ENCODE peak calls at places on chromosomes 12 and 14, in nine cellular contexts. E, F, S, J, A, L, H, N and Y are unnamed samples.

GRCh38 chr12:77368379-77368778 is 303.0 kb upstream of the E2F7 start:
- DNase-seq in E (no peak), F (no peak), S (no peak), J (no peak), A (no peak), L (no peak), H (no peak), N (no peak), Y (no peak)

GRCh38 chr12:2129076-2129475 is 76.3 kb downstream of the CACNA1C start:
- DNase-seq in E (no peak), F (no peak), S (no peak), J (no peak), A (no peak), L (no peak), H (no peak), N (peak), Y (no peak)

GRCh38 chr12:1993871-1994371 is 10.3 kb downstream of the DCP1B start:
- DNase-seq in E (no peak), F (no peak), S (no peak), J (no peak), A (no peak), L (no peak), H (no peak), N (no peak), Y (peak)

GRCh38 chr12:6178981-6179761 is 21.0 kb upstream of the CD9 start:
- DNase-seq in E (no peak), F (no peak), S (no peak), J (peak), A (no peak), L (no peak), H (no peak), N (peak), Y (peak)

GRCh38 chr12:99281277-99281676 is 366.3 kb upstream of the GARIN6 start:
- DNase-seq in E (no peak), F (no peak), S (no peak), J (no peak), A (no peak), L (no peak), H (no peak), N (no peak), Y (no peak)

GRCh38 chr14:103480595-103480994 is 42.0 kb downstream of the CKB start:
- DNase-seq in E (no peak), F (no peak), S (no peak), J (no peak), A (no peak), L (no peak), H (no peak), N (no peak), Y (no peak)

GRCh38 chr14:68816183-68816942 is 23.5 kb upstream of the ZFP36L1 start:
- DNase-seq in E (peak), F (peak), S (peak), J (peak), A (peak), L (peak), H (peak), N (peak), Y (peak)

GRCh38 chr14:54762296-54762695 is 140.3 kb downstream of the GCH1 start:
- DNase-seq in E (no peak), F (no peak), S (peak), J (no peak), A (no peak), L (no peak), H (no peak), N (no peak), Y (peak)

GRCh38 chr14:99415496-99416281 is 65.0 kb downstream of the SETD3 start:
- DNase-seq in E (peak), F (peak), S (peak), J (peak), A (peak), L (peak), H (no peak), N (peak), Y (peak)

GRCh38 chr12:89151536-89151935 is 200.8 kb downstream of the DUSP6 start:
- DNase-seq in E (no peak), F (no peak), S (no peak), J (no peak), A (no peak), L (no peak), H (no peak), N (no peak), Y (no peak)

GRCh38 chr14:88834883-88835431 is 10.5 kb downstream of the TTC8 start:
- DNase-seq in E (no peak), F (no peak), S (no peak), J (no peak), A (no peak), L (no peak), H (no peak), N (no peak), Y (peak)

GRCh38 chr14:68939893-68940613 is 39.0 kb downstream of the ACTN1 start:
- DNase-seq in E (peak), F (peak), S (no peak), J (peak), A (no peak), L (peak), H (no peak), N (peak), Y (peak)

GRCh38 chr14:53153702-53154112 is 584 bp upstream of the DDHD1 start:
- DNase-seq in E (no peak), F (no peak), S (no peak), J (no peak), A (no peak), L (no peak), H (no peak), N (no peak), Y (no peak)

GRCh38 chr12:106205208-106206069 is 42.4 kb downstream of the CKAP4 start:
- DNase-seq in E (peak), F (no peak), S (no peak), J (peak), A (no peak), L (peak), H (no peak), N (no peak), Y (no peak)

GRCh38 chr12:47889040-47889439 is 15.8 kb downstream of the VDR start:
- DNase-seq in E (no peak), F (no peak), S (no peak), J (no peak), A (no peak), L (no peak), H (no peak), N (no peak), Y (no peak)

GRCh38 chr12:3098436-3098835 is 21.3 kb downstream of the TSPAN9 start:
- DNase-seq in E (no peak), F (no peak), S (no peak), J (no peak), A (no peak), L (no peak), H (no peak), N (no peak), Y (no peak)

GRCh38 chr12:22034709-22035506 is 11.1 kb upstream of the CMAS start:
- DNase-seq in E (no peak), F (no peak), S (no peak), J (no peak), A (no peak), L (no peak), H (no peak), N (no peak), Y (peak)

GRCh38 chr12:66013224-66013623 is 117.3 kb downstream of the LLPH start:
- DNase-seq in E (no peak), F (no peak), S (no peak), J (peak), A (no peak), L (no peak), H (no peak), N (no peak), Y (no peak)

GRCh38 chr12:74849801-74850200 is 312.2 kb downstream of the ATXN7L3B start:
- DNase-seq in E (no peak), F (no peak), S (no peak), J (no peak), A (no peak), L (no peak), H (no peak), N (no peak), Y (no peak)

GRCh38 chr12:79531547-79531946 is 159.2 kb downstream of the PAWR start:
- DNase-seq in E (no peak), F (no peak), S (no peak), J (no peak), A (no peak), L (peak), H (no peak), N (no peak), Y (peak)